ENCODE peak calls at places on chromosomes 11 and 22, in ten cellular contexts. D, A, Q, M, Y, P, C, X, V and L are unnamed samples.

GRCh38 chr22:35319244-35319985 is 19.7 kb downstream of the TOM1 start:
- DNase-seq in D (no peak), X (no peak), Q (no peak), Y (no peak), P (no peak), C (no peak), A (no peak), M (no peak), V (no peak), L (no peak)

GRCh38 chr11:81135570-81135969 is 1598.1 kb downstream of the FAM181B start:
- DNase-seq in M (no peak), C (no peak), V (no peak), Q (no peak), P (no peak), X (no peak), Y (no peak), D (no peak), A (no peak), L (peak)

GRCh38 chr11:64095949-64096348 is 60.2 kb downstream of the FLRT1 start:
- DNase-seq in V (no peak), C (no peak), D (no peak), P (no peak), Q (no peak), A (no peak), M (no peak), Y (no peak), X (no peak), L (no peak)

GRCh38 chr11:66981976-66982578 is 7.0 kb downstream of the C11orf86 start:
- DNase-seq in P (peak), X (peak), V (peak), Y (no peak), C (peak), A (peak), Q (peak), M (peak), D (peak), L (peak)

GRCh38 chr11:94519478-94520084 is 7.3 kb downstream of the C11orf97 start:
- DNase-seq in A (no peak), D (no peak), V (peak), P (no peak), M (no peak), C (no peak), X (peak), Q (no peak), Y (no peak), L (peak)

GRCh38 chr11:87038235-87038960 is 664 bp downstream of the TMEM135 start:
- DNase-seq in Y (no peak), C (no peak), A (no peak), D (no peak), P (no peak), Q (no peak), M (no peak), V (no peak), X (no peak), L (peak)

GRCh38 chr11:93279911-93280347 is 50.6 kb upstream of the DEUP1 start:
- DNase-seq in C (no peak), X (no peak), Y (no peak), Q (no peak), P (no peak), A (no peak), V (no peak), D (no peak), M (no peak), L (peak)

GRCh38 chr11:76318744-76319384 is 62.1 kb downstream of the THAP12 start:
- DNase-seq in A (no peak), M (peak), X (peak), C (peak), Y (peak), P (peak), Q (peak), D (peak), V (peak), L (peak)

GRCh38 chr11:74321487-74322188 is 10.2 kb upstream of the P4HA3 start:
- DNase-seq in P (no peak), V (peak), Y (no peak), X (peak), C (no peak), M (no peak), A (peak), D (no peak), Q (no peak), L (peak)

GRCh38 chr11:111358038-111359001 is 20.8 kb downstream of the POU2AF1 start:
- DNase-seq in P (no peak), C (no peak), V (no peak), Y (no peak), Q (peak), X (no peak), D (peak), M (no peak), A (no peak), L (peak)

GRCh38 chr11:2300290-2300935 is 1.3 kb downstream of the C11orf21 start:
- DNase-seq in Q (peak), D (peak), A (no peak), Y (no peak), P (no peak), C (peak), X (no peak), M (peak), V (peak), L (no peak)

GRCh38 chr11:2298131-2298794 is 3.5 kb downstream of the C11orf21 start:
- DNase-seq in Q (no peak), P (no peak), D (peak), X (no peak), A (no peak), C (no peak), Y (no peak), M (peak), V (no peak), L (no peak)

GRCh38 chr11:2299773-2300172 is 1.9 kb downstream of the C11orf21 start:
- DNase-seq in P (no peak), A (no peak), Y (no peak), X (no peak), V (no peak), D (no peak), C (no peak), M (no peak), Q (peak), L (no peak)

GRCh38 chr11:2297623-2298030 is 4.1 kb downstream of the C11orf21 start:
- DNase-seq in P (no peak), D (no peak), M (no peak), C (no peak), Q (no peak), X (no peak), A (no peak), V (no peak), Y (no peak), L (no peak)

GRCh38 chr11:2298795-2299747 is 2.6 kb downstream of the C11orf21 start:
- DNase-seq in P (no peak), A (no peak), X (peak), Q (peak), V (peak), D (peak), C (peak), M (peak), Y (no peak), L (peak)
- TF ChIP-seq CTCF in P (peak), A (no peak), X (peak), Q (peak), V (peak), D (peak), C (no peak), M (no peak), Y (peak), L (peak)

GRCh38 chr11:17822021-17822781 is 87.6 kb downstream of the KCNC1 start:
- DNase-seq in P (no peak), V (no peak), C (no peak), Y (no peak), Q (no peak), M (no peak), X (peak), A (no peak), D (no peak), L (no peak)
- TF ChIP-seq CTCF in P (no peak), V (no peak), C (no peak), Y (no peak), Q (no peak), M (no peak), X (no peak), A (no peak), D (no peak), L (no peak)

DNA sequence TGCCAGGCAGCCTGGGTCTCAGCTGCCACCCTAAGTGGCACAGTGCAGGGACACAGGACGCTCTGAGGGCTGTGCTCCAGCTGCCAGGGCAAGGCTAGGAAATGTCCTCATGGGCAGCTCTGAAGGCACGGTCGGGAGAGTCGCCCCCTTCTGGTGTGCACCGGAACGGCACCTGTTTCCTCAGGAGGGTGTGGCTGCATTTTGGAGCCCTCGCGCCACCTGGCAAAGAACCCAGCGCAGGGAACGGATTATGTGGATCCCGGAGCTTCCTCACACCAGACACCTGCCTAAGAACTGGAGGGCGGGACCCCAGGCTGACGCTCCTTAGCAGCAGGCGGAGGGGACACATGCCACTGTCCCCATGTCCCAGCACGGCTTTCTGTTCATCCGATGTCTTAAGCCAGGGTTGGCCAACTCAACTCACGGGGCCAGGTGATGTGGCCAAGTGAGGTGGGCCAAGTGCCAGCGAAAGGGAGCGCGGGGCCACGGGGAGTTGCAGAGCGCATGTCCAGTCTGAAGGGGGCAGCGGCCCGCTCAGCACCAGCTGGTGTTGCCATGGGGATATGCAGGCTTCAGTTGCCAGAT is 5.1 kb upstream of the SLC22A8 start:
- DNase-seq in D (no peak), V (peak), C (no peak), Y (no peak), M (no peak), P (no peak), X (no peak), A (no peak), Q (no peak), L (peak)
- TF ChIP-seq CTCF in D (no peak), V (peak), C (no peak), Y (no peak), M (no peak), P (peak), X (peak), A (peak), Q (no peak), L (peak)

GRCh38 chr11:32586576-32587190 is 3.1 kb downstream of the EIF3M start:
- DNase-seq in P (no peak), M (no peak), C (no peak), D (no peak), V (peak), A (no peak), Y (no peak), Q (no peak), X (no peak), L (peak)
- TF ChIP-seq CTCF in P (no peak), M (no peak), C (no peak), D (no peak), V (peak), A (peak), Y (no peak), Q (no peak), X (peak), L (peak)